ENCODE peak calls at places on chromosomes 3 and 15, in four cellular contexts. U is CD8-positive, alpha-beta memory T cell; F is CD4-positive, alpha-beta T cell; I is AG04450. X is an unnamed sample.

GRCh38 chr3:152287898-152288576 is 19.3 kb downstream of the MBNL1 start:
- DNase-seq in U (no peak), F (no peak), I (no peak), X (no peak)

GRCh38 chr15:71800190-71800589 is 10.2 kb upstream of the NR2E3 start:
- DNase-seq in U (no peak), F (no peak), I (no peak), X (no peak)

GRCh38 chr3:47884603-47885002 is 81.7 kb downstream of the DHX30 start:
- DNase-seq in U (no peak), I (no peak), F (no peak), X (no peak)

GRCh38 chr3:72844436-72844999 is 3.7 kb downstream of the SHQ1 start:
- DNase-seq in I (no peak), F (no peak), U (no peak), X (no peak)

GRCh38 chr3:60114191-60114590 is 1064.4 kb upstream of the CFAP20DC start:
- DNase-seq in U (no peak), F (no peak), I (no peak), X (no peak)

GRCh38 chr15:30865257-30865656 is 38.5 kb upstream of the FAN1 start:
- DNase-seq in U (no peak), F (no peak), I (no peak), X (no peak)

GRCh38 chr15:91867581-91868026 is 14.1 kb downstream of the SLCO3A1 start:
- DNase-seq in F (no peak), U (no peak), I (peak), X (no peak)

GRCh38 chr3:186882881-186883685 is 40.6 kb downstream of the ADIPOQ start:
- DNase-seq in F (no peak), I (no peak), U (no peak), X (no peak)

GRCh38 chr3:106208979-106209378 is 340.2 kb upstream of the CBLB start:
- DNase-seq in F (no peak), I (no peak), U (no peak), X (no peak)

GRCh38 chr3:169880565-169881250 is 11.0 kb upstream of the LRRC31 start:
- DNase-seq in F (no peak), U (no peak), I (no peak), X (no peak)

GRCh38 chr3:129583289-129583688 is 23.2 kb downstream of the PLXND1 start:
- DNase-seq in F (no peak), I (no peak), U (no peak), X (no peak)
- H3K27ac ChIP-seq in F (no peak), I (no peak), U (no peak), X (no peak)

GRCh38 chr3:14438929-14439328 is 36.5 kb downstream of the SLC6A6 start:
- DNase-seq in F (no peak), I (no peak), U (no peak), X (no peak)
- H3K27ac ChIP-seq in F (no peak), I (no peak), U (no peak), X (no peak)

GRCh38 chr3:177451277-177451880 is 254.1 kb upstream of the TBL1XR1 start:
- DNase-seq in I (no peak), U (no peak), F (no peak), X (no peak)

GRCh38 chr3:177448987-177449975 is 252.0 kb upstream of the TBL1XR1 start:
- DNase-seq in U (peak), I (no peak), F (no peak), X (no peak)

GRCh38 chr3:177445591-177445990 is 248.3 kb upstream of the TBL1XR1 start:
- DNase-seq in F (no peak), I (no peak), U (no peak), X (no peak)

GRCh38 chr3:177446160-177446559 is 248.9 kb upstream of the TBL1XR1 start:
- DNase-seq in U (no peak), F (no peak), I (no peak), X (no peak)

GRCh38 chr3:177447938-177448337 is 250.7 kb upstream of the TBL1XR1 start:
- DNase-seq in U (no peak), F (no peak), I (no peak), X (no peak)
- H3K27ac ChIP-seq in U (no peak), F (no peak), I (no peak), X (no peak)

GRCh38 chr3:33237439-33237838 is 18.8 kb upstream of the SUSD5 start:
- DNase-seq in U (no peak), F (no peak), I (no peak), X (no peak)
- H3K27ac ChIP-seq in U (no peak), F (no peak), I (no peak), X (no peak)